ENCODE peak calls at places on chromosomes 16 and 17, in eight cellular contexts. One of them, this sample, is unnamed.

GRCh38 chr16:2159052-2159838 is 3.7 kb downstream of the TRAF7 start:
- DNase-seq in thoracic aorta: no peak
- DNase-seq in GM13976: no peak
- DNase-seq in ovary: peak
- DNase-seq in epithelial cell of esophagus: no peak
- DNase-seq in GM23338: no peak
- DNase-seq in astrocyte of the spinal cord: peak
- DNase-seq in fibroblast of pulmonary artery: peak
- DNase-seq in this sample: peak

GRCh38 chr17:7570351-7570750 is 8.6 kb downstream of the SENP3 start:
- DNase-seq in thoracic aorta: no peak
- DNase-seq in GM13976: no peak
- DNase-seq in ovary: no peak
- DNase-seq in epithelial cell of esophagus: no peak
- DNase-seq in GM23338: no peak
- DNase-seq in astrocyte of the spinal cord: no peak
- DNase-seq in fibroblast of pulmonary artery: no peak
- DNase-seq in this sample: no peak

GRCh38 chr16:9555051-9555450 is 463.6 kb downstream of the HAPSTR1 start:
- DNase-seq in thoracic aorta: no peak
- DNase-seq in GM13976: no peak
- DNase-seq in ovary: no peak
- DNase-seq in epithelial cell of esophagus: no peak
- DNase-seq in GM23338: no peak
- DNase-seq in astrocyte of the spinal cord: no peak
- DNase-seq in fibroblast of pulmonary artery: no peak
- DNase-seq in this sample: no peak

GRCh38 chr16:50151744-50152143 is 1.4 kb upstream of the TENT4B start:
- DNase-seq in thoracic aorta: no peak
- DNase-seq in GM13976: no peak
- DNase-seq in ovary: peak
- DNase-seq in epithelial cell of esophagus: no peak
- DNase-seq in GM23338: no peak
- DNase-seq in astrocyte of the spinal cord: no peak
- DNase-seq in fibroblast of pulmonary artery: no peak
- DNase-seq in this sample: no peak

GRCh38 chr16:85156869-85157268 is 44.6 kb upstream of the CIBAR2 start:
- DNase-seq in thoracic aorta: no peak
- DNase-seq in GM13976: no peak
- DNase-seq in ovary: no peak
- DNase-seq in epithelial cell of esophagus: no peak
- DNase-seq in GM23338: no peak
- DNase-seq in astrocyte of the spinal cord: no peak
- DNase-seq in fibroblast of pulmonary artery: no peak
- DNase-seq in this sample: no peak

GRCh38 chr17:416293-417206 is 63.9 kb upstream of the RPH3AL start:
- DNase-seq in thoracic aorta: no peak
- DNase-seq in GM13976: peak
- DNase-seq in ovary: no peak
- DNase-seq in epithelial cell of esophagus: no peak
- DNase-seq in GM23338: no peak
- DNase-seq in astrocyte of the spinal cord: no peak
- DNase-seq in fibroblast of pulmonary artery: no peak
- DNase-seq in this sample: no peak

GRCh38 chr16:27972500-27972899 is 91.0 kb downstream of the GSG1L start:
- DNase-seq in thoracic aorta: no peak
- DNase-seq in GM13976: peak
- DNase-seq in ovary: no peak
- DNase-seq in epithelial cell of esophagus: peak
- DNase-seq in GM23338: peak
- DNase-seq in astrocyte of the spinal cord: peak
- DNase-seq in fibroblast of pulmonary artery: peak
- DNase-seq in this sample: peak

GRCh38 chr16:30092373-30093010 is 768 bp upstream of the TBX6 start:
- DNase-seq in thoracic aorta: no peak
- DNase-seq in GM13976: peak
- DNase-seq in ovary: peak
- DNase-seq in epithelial cell of esophagus: peak
- DNase-seq in GM23338: peak
- DNase-seq in astrocyte of the spinal cord: peak
- DNase-seq in fibroblast of pulmonary artery: peak
- DNase-seq in this sample: peak

GRCh38 chr16:82265809-82266208 is 95.8 kb upstream of the MPHOSPH6 start:
- DNase-seq in thoracic aorta: no peak
- DNase-seq in GM13976: no peak
- DNase-seq in ovary: no peak
- DNase-seq in epithelial cell of esophagus: peak
- DNase-seq in GM23338: no peak
- DNase-seq in astrocyte of the spinal cord: no peak
- DNase-seq in fibroblast of pulmonary artery: no peak
- DNase-seq in this sample: no peak

GRCh38 chr16:85593503-85594195 is 19.5 kb upstream of the GSE1 start:
- DNase-seq in thoracic aorta: no peak
- DNase-seq in GM13976: no peak
- DNase-seq in ovary: no peak
- DNase-seq in epithelial cell of esophagus: no peak
- DNase-seq in GM23338: no peak
- DNase-seq in astrocyte of the spinal cord: no peak
- DNase-seq in fibroblast of pulmonary artery: no peak
- DNase-seq in this sample: no peak

GRCh38 chr17:62750502-62751349 is 57.4 kb downstream of the MARCHF10 start:
- DNase-seq in thoracic aorta: no peak
- DNase-seq in GM13976: no peak
- DNase-seq in ovary: peak
- DNase-seq in epithelial cell of esophagus: peak
- DNase-seq in GM23338: peak
- DNase-seq in astrocyte of the spinal cord: no peak
- DNase-seq in fibroblast of pulmonary artery: no peak
- DNase-seq in this sample: peak

GRCh38 chr16:46832757-46833464 is 1.9 kb upstream of the C16orf87 start:
- DNase-seq in thoracic aorta: no peak
- DNase-seq in GM13976: no peak
- DNase-seq in ovary: no peak
- DNase-seq in epithelial cell of esophagus: no peak
- DNase-seq in GM23338: no peak
- DNase-seq in astrocyte of the spinal cord: no peak
- DNase-seq in fibroblast of pulmonary artery: no peak
- DNase-seq in this sample: no peak

GRCh38 chr16:46830902-46831647 is at the start of gene C16orf87:
- DNase-seq in thoracic aorta: peak
- DNase-seq in GM13976: peak
- DNase-seq in ovary: peak
- DNase-seq in epithelial cell of esophagus: peak
- DNase-seq in GM23338: peak
- DNase-seq in astrocyte of the spinal cord: peak
- DNase-seq in fibroblast of pulmonary artery: peak
- DNase-seq in this sample: peak

GRCh38 chr16:46828292-46828691 is 2.7 kb downstream of the C16orf87 start:
- DNase-seq in thoracic aorta: no peak
- DNase-seq in GM13976: no peak
- DNase-seq in ovary: no peak
- DNase-seq in epithelial cell of esophagus: no peak
- DNase-seq in GM23338: no peak
- DNase-seq in astrocyte of the spinal cord: no peak
- DNase-seq in fibroblast of pulmonary artery: no peak
- DNase-seq in this sample: no peak

GRCh38 chr16:46828943-46829342 is 2.0 kb downstream of the C16orf87 start:
- DNase-seq in thoracic aorta: no peak
- DNase-seq in GM13976: no peak
- DNase-seq in ovary: no peak
- DNase-seq in epithelial cell of esophagus: no peak
- DNase-seq in GM23338: no peak
- DNase-seq in astrocyte of the spinal cord: no peak
- DNase-seq in fibroblast of pulmonary artery: no peak
- DNase-seq in this sample: no peak

DNA sequence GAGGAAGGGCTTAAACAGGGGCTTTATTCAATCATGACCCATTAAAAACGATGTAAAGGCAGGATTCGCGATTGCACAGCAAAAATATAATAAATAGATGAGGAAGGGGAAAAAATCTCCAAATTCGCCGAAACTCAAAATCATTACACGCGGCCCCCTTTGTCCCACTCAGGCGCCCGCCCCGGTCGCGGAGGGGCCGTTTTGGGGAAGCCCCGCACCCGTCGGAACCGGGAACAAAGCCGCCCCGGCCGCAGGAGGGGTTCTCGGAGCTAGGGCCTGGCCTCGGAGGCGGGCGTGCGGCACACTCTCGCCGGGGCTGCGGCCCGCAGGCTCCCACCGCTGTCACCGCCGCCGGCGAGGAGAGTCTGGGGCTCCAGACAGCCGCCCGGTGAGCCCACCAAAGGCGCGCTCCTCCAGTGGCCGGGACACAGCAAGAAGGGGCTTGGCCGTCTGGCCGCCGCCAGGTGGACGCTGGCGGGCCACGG is 521 bp downstream of the C16orf87 start:
- DNase-seq in thoracic aorta: no peak
- DNase-seq in GM13976: peak
- DNase-seq in ovary: no peak
- DNase-seq in epithelial cell of esophagus: peak
- DNase-seq in GM23338: peak
- DNase-seq in astrocyte of the spinal cord: peak
- DNase-seq in fibroblast of pulmonary artery: peak
- DNase-seq in this sample: peak
- TF ChIP-seq CTCF in thoracic aorta: no peak
- TF ChIP-seq CTCF in GM13976: no peak
- TF ChIP-seq CTCF in ovary: no peak
- TF ChIP-seq CTCF in epithelial cell of esophagus: no peak
- TF ChIP-seq CTCF in GM23338: no peak
- TF ChIP-seq CTCF in astrocyte of the spinal cord: no peak
- TF ChIP-seq CTCF in fibroblast of pulmonary artery: no peak
- TF ChIP-seq CTCF in this sample: no peak

DNA sequence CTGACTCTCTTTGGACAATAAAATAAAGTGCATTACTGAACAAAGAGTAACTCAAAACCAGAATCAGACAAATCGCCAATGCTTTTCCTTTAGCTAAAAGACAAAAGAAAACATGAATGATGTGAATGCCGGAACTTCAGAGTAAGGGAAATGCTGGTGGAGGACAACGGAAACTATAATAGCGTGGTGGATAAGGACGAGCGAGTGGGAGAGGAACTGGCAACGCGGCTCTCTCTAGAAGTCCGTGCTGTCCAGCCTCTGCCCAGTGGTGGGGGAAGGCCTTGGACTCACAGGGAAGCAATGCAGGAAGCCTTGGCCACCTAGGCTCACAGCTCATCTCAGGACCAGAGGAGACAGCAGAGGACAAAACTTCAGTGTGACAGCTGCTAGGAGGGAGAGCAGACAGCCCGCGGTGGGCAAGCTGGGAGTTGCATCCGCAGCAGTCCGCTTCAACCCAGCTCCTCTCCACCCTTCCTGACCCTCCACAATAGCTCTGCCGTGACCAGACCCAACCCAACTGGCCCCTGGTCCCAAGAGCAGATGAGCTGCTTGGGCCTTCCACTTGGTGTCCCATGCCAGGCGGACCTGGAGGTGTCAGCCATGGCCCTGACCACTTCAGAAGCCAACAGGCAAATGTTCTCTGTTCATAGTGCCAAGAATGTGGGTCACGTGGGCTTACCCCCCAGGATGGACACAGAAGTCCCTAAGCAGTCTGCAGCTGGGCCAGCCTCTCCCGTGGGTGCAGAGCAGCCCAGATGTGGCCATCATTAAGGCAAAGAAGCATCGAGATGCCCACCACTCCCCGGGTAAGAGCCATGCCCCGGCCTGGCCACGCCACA is 5.3 kb upstream of the FAAP100 start:
- DNase-seq in thoracic aorta: no peak
- DNase-seq in GM13976: no peak
- DNase-seq in ovary: no peak
- DNase-seq in epithelial cell of esophagus: no peak
- DNase-seq in GM23338: no peak
- DNase-seq in astrocyte of the spinal cord: no peak
- DNase-seq in fibroblast of pulmonary artery: no peak
- DNase-seq in this sample: no peak
- TF ChIP-seq CTCF in thoracic aorta: no peak
- TF ChIP-seq CTCF in GM13976: no peak
- TF ChIP-seq CTCF in ovary: no peak
- TF ChIP-seq CTCF in epithelial cell of esophagus: no peak
- TF ChIP-seq CTCF in GM23338: no peak
- TF ChIP-seq CTCF in astrocyte of the spinal cord: no peak
- TF ChIP-seq CTCF in fibroblast of pulmonary artery: no peak
- TF ChIP-seq CTCF in this sample: no peak

GRCh38 chr16:75727221-75727620 is 931 bp upstream of the CPHXL start:
- DNase-seq in thoracic aorta: no peak
- DNase-seq in GM13976: no peak
- DNase-seq in ovary: no peak
- DNase-seq in epithelial cell of esophagus: no peak
- DNase-seq in GM23338: no peak
- DNase-seq in astrocyte of the spinal cord: no peak
- DNase-seq in fibroblast of pulmonary artery: no peak
- DNase-seq in this sample: no peak
- TF ChIP-seq CTCF in thoracic aorta: no peak
- TF ChIP-seq CTCF in GM13976: no peak
- TF ChIP-seq CTCF in ovary: no peak
- TF ChIP-seq CTCF in epithelial cell of esophagus: no peak
- TF ChIP-seq CTCF in GM23338: no peak
- TF ChIP-seq CTCF in astrocyte of the spinal cord: no peak
- TF ChIP-seq CTCF in fibroblast of pulmonary artery: no peak
- TF ChIP-seq CTCF in this sample: no peak

GRCh38 chr17:29111816-29112499 is 68.2 kb downstream of the MYO18A start:
- DNase-seq in thoracic aorta: no peak
- DNase-seq in GM13976: peak
- DNase-seq in ovary: peak
- DNase-seq in epithelial cell of esophagus: peak
- DNase-seq in GM23338: peak
- DNase-seq in astrocyte of the spinal cord: peak
- DNase-seq in fibroblast of pulmonary artery: peak
- DNase-seq in this sample: peak

GRCh38 chr17:29114141-29114540 is 66.1 kb downstream of the MYO18A start:
- DNase-seq in thoracic aorta: no peak
- DNase-seq in GM13976: no peak
- DNase-seq in ovary: no peak
- DNase-seq in epithelial cell of esophagus: no peak
- DNase-seq in GM23338: no peak
- DNase-seq in astrocyte of the spinal cord: no peak
- DNase-seq in fibroblast of pulmonary artery: no peak
- DNase-seq in this sample: no peak

GRCh38 chr17:29115435-29115834 is 64.8 kb downstream of the MYO18A start:
- DNase-seq in thoracic aorta: no peak
- DNase-seq in GM13976: no peak
- DNase-seq in ovary: no peak
- DNase-seq in epithelial cell of esophagus: no peak
- DNase-seq in GM23338: no peak
- DNase-seq in astrocyte of the spinal cord: no peak
- DNase-seq in fibroblast of pulmonary artery: no peak
- DNase-seq in this sample: no peak

GRCh38 chr17:29112780-29113295 is 67.4 kb downstream of the MYO18A start:
- DNase-seq in thoracic aorta: no peak
- DNase-seq in GM13976: no peak
- DNase-seq in ovary: no peak
- DNase-seq in epithelial cell of esophagus: no peak
- DNase-seq in GM23338: no peak
- DNase-seq in astrocyte of the spinal cord: peak
- DNase-seq in fibroblast of pulmonary artery: peak
- DNase-seq in this sample: peak

GRCh38 chr17:29113334-29113733 is 66.9 kb downstream of the MYO18A start:
- DNase-seq in thoracic aorta: no peak
- DNase-seq in GM13976: no peak
- DNase-seq in ovary: no peak
- DNase-seq in epithelial cell of esophagus: no peak
- DNase-seq in GM23338: peak
- DNase-seq in astrocyte of the spinal cord: no peak
- DNase-seq in fibroblast of pulmonary artery: no peak
- DNase-seq in this sample: no peak
- TF ChIP-seq CTCF in thoracic aorta: no peak
- TF ChIP-seq CTCF in GM13976: no peak
- TF ChIP-seq CTCF in ovary: no peak
- TF ChIP-seq CTCF in epithelial cell of esophagus: no peak
- TF ChIP-seq CTCF in GM23338: peak
- TF ChIP-seq CTCF in astrocyte of the spinal cord: no peak
- TF ChIP-seq CTCF in fibroblast of pulmonary artery: no peak
- TF ChIP-seq CTCF in this sample: no peak